ENCODE peak calls at places on chromosome 6, in six cellular contexts. One of them, this sample, is unnamed.

GRCh38 chr6:149264629-149265028 is 52.9 kb upstream of the TAB2 start:
- DNase-seq in A549: no peak
- DNase-seq in HepG2: peak
- DNase-seq in GM12878: no peak
- DNase-seq in K562: no peak
- DNase-seq in endothelial cell of umbilical vein: no peak
- DNase-seq in this sample: no peak

GRCh38 chr6:166705070-166705469 is 78.0 kb upstream of the RPS6KA2 start:
- DNase-seq in A549: no peak
- DNase-seq in HepG2: no peak
- DNase-seq in GM12878: no peak
- DNase-seq in K562: no peak
- DNase-seq in endothelial cell of umbilical vein: no peak
- DNase-seq in this sample: no peak

GRCh38 chr6:38283734-38284362 is 355.9 kb downstream of the BTBD9 start:
- DNase-seq in A549: no peak
- DNase-seq in HepG2: no peak
- DNase-seq in GM12878: no peak
- DNase-seq in K562: no peak
- DNase-seq in endothelial cell of umbilical vein: peak
- DNase-seq in this sample: peak

GRCh38 chr6:139290787-139291294 is 957 bp downstream of the TXLNB start:
- DNase-seq in A549: no peak
- DNase-seq in HepG2: no peak
- DNase-seq in GM12878: peak
- DNase-seq in K562: no peak
- DNase-seq in endothelial cell of umbilical vein: peak
- DNase-seq in this sample: peak

GRCh38 chr6:146881228-146882181 is 282.7 kb downstream of the ADGB start:
- DNase-seq in A549: no peak
- DNase-seq in HepG2: no peak
- DNase-seq in GM12878: no peak
- DNase-seq in K562: peak
- DNase-seq in endothelial cell of umbilical vein: no peak
- DNase-seq in this sample: no peak

GRCh38 chr6:120671519-120671918 is 662.8 kb downstream of the TBC1D32 start:
- DNase-seq in A549: peak
- DNase-seq in HepG2: peak
- DNase-seq in GM12878: no peak
- DNase-seq in K562: no peak
- DNase-seq in endothelial cell of umbilical vein: no peak
- DNase-seq in this sample: peak

GRCh38 chr6:38113810-38114577 is 294.5 kb downstream of the ZFAND3 start:
- DNase-seq in A549: no peak
- DNase-seq in HepG2: no peak
- DNase-seq in GM12878: no peak
- DNase-seq in K562: no peak
- DNase-seq in endothelial cell of umbilical vein: no peak
- DNase-seq in this sample: no peak

GRCh38 chr6:148392611-148393160 is 50.0 kb downstream of the SASH1 start:
- DNase-seq in A549: no peak
- DNase-seq in HepG2: no peak
- DNase-seq in GM12878: no peak
- DNase-seq in K562: no peak
- DNase-seq in endothelial cell of umbilical vein: no peak
- DNase-seq in this sample: no peak

GRCh38 chr6:56486681-56487080 is 156.0 kb downstream of the DST start:
- DNase-seq in A549: no peak
- DNase-seq in HepG2: no peak
- DNase-seq in GM12878: no peak
- DNase-seq in K562: no peak
- DNase-seq in endothelial cell of umbilical vein: no peak
- DNase-seq in this sample: no peak

GRCh38 chr6:141685416-141685815 is 447.3 kb upstream of the GJE1 start:
- DNase-seq in A549: no peak
- DNase-seq in HepG2: no peak
- DNase-seq in GM12878: no peak
- DNase-seq in K562: no peak
- DNase-seq in endothelial cell of umbilical vein: no peak
- DNase-seq in this sample: no peak

GRCh38 chr6:3252369-3252768 is 6.4 kb upstream of the PSMG4 start:
- DNase-seq in A549: no peak
- DNase-seq in HepG2: peak
- DNase-seq in GM12878: no peak
- DNase-seq in K562: peak
- DNase-seq in endothelial cell of umbilical vein: no peak
- DNase-seq in this sample: peak

GRCh38 chr6:158149641-158150040 is 18.4 kb downstream of the SERAC1 start:
- DNase-seq in A549: no peak
- DNase-seq in HepG2: no peak
- DNase-seq in GM12878: no peak
- DNase-seq in K562: no peak
- DNase-seq in endothelial cell of umbilical vein: peak
- DNase-seq in this sample: peak
- TF ChIP-seq MYC in A549: no peak
- TF ChIP-seq MYC in HepG2: no peak
- TF ChIP-seq MYC in GM12878: no peak
- TF ChIP-seq MYC in K562: no peak
- TF ChIP-seq MYC in endothelial cell of umbilical vein: no peak
- TF ChIP-seq MYC in this sample: no peak

DNA sequence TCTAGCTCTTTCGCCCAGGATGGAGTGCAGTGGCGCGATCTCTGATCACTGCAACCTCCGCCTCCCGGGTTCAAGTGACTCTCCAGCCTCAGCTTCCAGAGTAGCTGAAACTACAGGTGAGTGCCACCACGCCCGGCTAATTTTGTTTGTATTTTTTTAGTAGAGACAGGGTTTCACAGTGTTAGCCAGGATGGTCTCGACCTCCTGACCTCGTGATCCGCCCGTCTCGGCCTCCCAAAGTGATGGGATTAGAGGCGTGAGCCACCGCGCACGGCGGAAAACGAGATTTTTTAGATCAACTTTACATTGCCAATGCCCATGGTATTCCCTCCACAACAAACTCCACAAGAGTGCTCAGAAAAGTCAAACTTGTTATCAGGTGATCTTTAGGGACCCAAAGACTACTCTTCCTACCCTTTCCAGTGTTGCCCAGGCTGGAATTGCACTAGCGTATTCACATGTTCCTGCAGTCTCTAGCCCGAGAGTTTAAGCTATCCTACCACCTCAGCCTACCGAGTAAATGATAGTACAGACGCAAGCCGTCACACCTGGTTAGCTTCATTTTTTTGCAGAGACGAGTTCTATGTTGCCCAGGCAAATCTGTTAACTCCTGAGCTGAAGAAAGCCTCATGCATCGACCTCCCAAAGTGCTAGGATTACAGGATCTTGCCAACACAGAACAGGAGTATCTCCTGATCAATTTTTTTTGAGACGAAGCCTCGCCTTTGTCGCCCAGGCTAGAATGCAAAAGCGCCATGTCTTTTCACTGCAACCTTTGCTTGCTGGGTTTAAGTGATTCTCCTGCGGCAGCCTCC is 128.2 kb downstream of the HFE start:
- DNase-seq in A549: no peak
- DNase-seq in HepG2: peak
- DNase-seq in GM12878: no peak
- DNase-seq in K562: no peak
- DNase-seq in endothelial cell of umbilical vein: peak
- DNase-seq in this sample: no peak
- TF ChIP-seq POLR2A in A549: no peak
- TF ChIP-seq POLR2A in HepG2: peak
- TF ChIP-seq POLR2A in GM12878: peak
- TF ChIP-seq POLR2A in K562: peak
- TF ChIP-seq POLR2A in endothelial cell of umbilical vein: peak
- TF ChIP-seq POLR2A in this sample: no peak

GRCh38 chr6:2141644-2142290 is 103.6 kb downstream of the GMDS start:
- DNase-seq in A549: no peak
- DNase-seq in HepG2: no peak
- DNase-seq in GM12878: no peak
- DNase-seq in K562: peak
- DNase-seq in endothelial cell of umbilical vein: no peak
- DNase-seq in this sample: no peak
- TF ChIP-seq MAX in A549: no peak
- TF ChIP-seq MAX in HepG2: no peak
- TF ChIP-seq MAX in GM12878: no peak
- TF ChIP-seq MAX in K562: no peak
- TF ChIP-seq MAX in endothelial cell of umbilical vein: no peak
- TF ChIP-seq MAX in this sample: no peak

GRCh38 chr6:13730704-13731103 is 19.1 kb upstream of the RANBP9 start:
- DNase-seq in A549: no peak
- DNase-seq in HepG2: no peak
- DNase-seq in GM12878: no peak
- DNase-seq in K562: no peak
- DNase-seq in endothelial cell of umbilical vein: no peak
- DNase-seq in this sample: no peak

GRCh38 chr6:13729891-13730290 is 18.3 kb upstream of the RANBP9 start:
- DNase-seq in A549: no peak
- DNase-seq in HepG2: no peak
- DNase-seq in GM12878: no peak
- DNase-seq in K562: no peak
- DNase-seq in endothelial cell of umbilical vein: no peak
- DNase-seq in this sample: no peak

DNA sequence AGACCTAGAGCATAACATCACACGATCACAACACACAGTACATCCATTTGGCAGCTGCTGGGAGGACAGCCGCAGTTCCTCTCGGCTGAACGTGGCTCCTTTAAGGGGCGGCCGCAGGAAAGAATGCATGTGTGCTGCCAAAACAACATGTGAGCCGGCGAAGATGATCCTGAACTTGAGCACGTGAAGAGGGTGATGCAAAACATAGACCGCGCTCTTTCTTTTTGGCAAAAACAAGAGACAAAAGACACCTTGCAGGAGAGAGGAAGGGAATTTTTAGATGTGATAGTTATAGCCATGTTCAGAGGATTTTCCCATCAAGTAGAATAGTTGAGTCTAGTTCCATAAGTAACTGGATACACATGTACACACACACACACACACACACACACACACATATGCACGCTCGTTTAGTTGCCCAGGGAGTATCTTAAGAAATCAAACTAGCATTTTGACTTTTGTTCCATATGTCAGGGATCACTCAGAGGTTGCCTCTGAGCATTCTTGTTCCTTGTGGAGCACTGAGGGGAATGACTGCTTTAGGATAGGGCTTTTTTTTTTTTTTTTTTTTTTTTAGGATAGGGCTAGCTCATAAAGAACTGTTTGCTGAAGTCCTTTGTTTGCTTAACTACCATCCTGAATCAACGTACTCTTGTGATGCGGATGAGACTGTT is 21.7 kb upstream of the RANBP9 start:
- DNase-seq in A549: peak
- DNase-seq in HepG2: peak
- DNase-seq in GM12878: no peak
- DNase-seq in K562: peak
- DNase-seq in endothelial cell of umbilical vein: no peak
- DNase-seq in this sample: no peak
- TF ChIP-seq MYC in A549: no peak
- TF ChIP-seq MYC in HepG2: no peak
- TF ChIP-seq MYC in GM12878: no peak
- TF ChIP-seq MYC in K562: peak
- TF ChIP-seq MYC in endothelial cell of umbilical vein: no peak
- TF ChIP-seq MYC in this sample: no peak

GRCh38 chr6:125780540-125781306 is 10.0 kb upstream of the NCOA7 start:
- DNase-seq in A549: peak
- DNase-seq in HepG2: peak
- DNase-seq in GM12878: peak
- DNase-seq in K562: peak
- DNase-seq in endothelial cell of umbilical vein: peak
- DNase-seq in this sample: peak

GRCh38 chr6:125784365-125784764 is 6.4 kb upstream of the NCOA7 start:
- DNase-seq in A549: no peak
- DNase-seq in HepG2: no peak
- DNase-seq in GM12878: no peak
- DNase-seq in K562: no peak
- DNase-seq in endothelial cell of umbilical vein: no peak
- DNase-seq in this sample: no peak

GRCh38 chr6:125781307-125781868 is 9.4 kb upstream of the NCOA7 start:
- DNase-seq in A549: peak
- DNase-seq in HepG2: no peak
- DNase-seq in GM12878: no peak
- DNase-seq in K562: peak
- DNase-seq in endothelial cell of umbilical vein: no peak
- DNase-seq in this sample: no peak

GRCh38 chr6:125779924-125780539 is 10.7 kb upstream of the NCOA7 start:
- DNase-seq in A549: peak
- DNase-seq in HepG2: peak
- DNase-seq in GM12878: peak
- DNase-seq in K562: peak
- DNase-seq in endothelial cell of umbilical vein: peak
- DNase-seq in this sample: peak
- TF ChIP-seq POLR2A in A549: no peak
- TF ChIP-seq POLR2A in HepG2: no peak
- TF ChIP-seq POLR2A in GM12878: no peak
- TF ChIP-seq POLR2A in K562: no peak
- TF ChIP-seq POLR2A in endothelial cell of umbilical vein: no peak
- TF ChIP-seq POLR2A in this sample: no peak

DNA sequence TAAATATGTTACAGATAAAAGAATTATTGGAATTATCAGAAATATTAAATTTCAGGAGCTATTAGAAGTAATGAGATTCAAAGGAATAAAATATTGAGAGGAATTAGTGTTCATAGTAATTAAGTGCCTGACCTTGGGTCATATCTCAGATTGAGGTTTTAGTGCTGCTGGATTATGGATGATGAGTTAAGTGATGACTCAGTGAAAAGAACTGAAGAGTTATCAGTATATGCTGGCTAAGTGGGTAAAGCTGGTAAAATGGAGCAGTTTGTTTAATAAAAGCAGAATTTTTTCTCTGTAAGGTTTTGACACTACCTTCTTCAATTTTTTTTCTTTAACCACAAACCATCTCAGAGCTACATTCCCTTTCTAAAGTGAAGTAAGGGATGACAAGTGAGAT is 206.7 kb downstream of the MANEA start:
- DNase-seq in A549: no peak
- DNase-seq in HepG2: no peak
- DNase-seq in GM12878: no peak
- DNase-seq in K562: no peak
- DNase-seq in endothelial cell of umbilical vein: no peak
- DNase-seq in this sample: no peak
- TF ChIP-seq MAX in A549: no peak
- TF ChIP-seq MAX in HepG2: no peak
- TF ChIP-seq MAX in GM12878: no peak
- TF ChIP-seq MAX in K562: no peak
- TF ChIP-seq MAX in endothelial cell of umbilical vein: no peak
- TF ChIP-seq MAX in this sample: no peak

This sample was measured in NB4.